ENCODE peak calls at places on chromosomes 4 and X, in nine cellular contexts. C is effector CD4-positive, alpha-beta T cell; T is iPS DF 6.9; K is naive B cell; G is stimulated activated CD4-positive, alpha-beta T cell treated with anti-CD3 and anti-CD28 coated beads, Interleukin-1b, Interleukin-23, amount 100 ng/mL, for 1 hour; B is endothelial cell; D is M059J; W is posterior cingulate gyrus; X is AG10803. E is an unnamed sample.

GRCh38 chr4:175290401-175290800 is 372.2 kb downstream of the ADAM29 start:
- DNase-seq in C (no peak), T (no peak), K (no peak), G (no peak), B (no peak), D (peak), W (no peak), X (peak), E (no peak)

GRCh38 chr4:56575820-56576429 is 70.3 kb downstream of the ARL9 start:
- DNase-seq in C (no peak), T (no peak), K (no peak), G (no peak), B (no peak), D (peak), W (no peak), X (peak), E (peak)

GRCh38 chrX:153911798-153912197 is 7.3 kb downstream of the AVPR2 start:
- DNase-seq in C (no peak), T (no peak), K (no peak), G (no peak), B (no peak), D (no peak), W (no peak), X (no peak), E (no peak)

GRCh38 chr4:52659722-52660261 is 691 bp upstream of the USP46 start:
- DNase-seq in C (no peak), T (no peak), K (no peak), G (no peak), B (peak), D (no peak), W (peak), X (peak), E (peak)

GRCh38 chr4:88291003-88291402 is 6.6 kb upstream of the PPM1K start:
- DNase-seq in C (no peak), T (no peak), K (no peak), G (no peak), B (no peak), D (peak), W (no peak), X (no peak), E (peak)

GRCh38 chrX:17413228-17413627 is 38.2 kb downstream of the NHS start:
- DNase-seq in C (no peak), T (no peak), K (no peak), G (no peak), B (no peak), D (peak), W (no peak), X (peak), E (peak)

GRCh38 chrX:2536974-2537373 is 36.2 kb upstream of the DHRSX start:
- DNase-seq in C (no peak), T (no peak), K (no peak), G (no peak), B (no peak), D (no peak), W (no peak), X (no peak), E (no peak)

GRCh38 chrX:155334486-155335316 is at the start of gene CLIC2:
- DNase-seq in C (no peak), T (no peak), K (no peak), G (no peak), B (no peak), D (peak), W (no peak), X (peak), E (peak)

GRCh38 chrX:39816871-39817731 is 280.7 kb downstream of the BCOR start:
- DNase-seq in C (no peak), T (peak), K (no peak), G (no peak), B (no peak), D (peak), W (peak), X (peak), E (peak)

GRCh38 chrX:22950278-22951266 is 49.2 kb upstream of the DDX53 start:
- DNase-seq in C (no peak), T (no peak), K (no peak), G (no peak), B (no peak), D (peak), W (no peak), X (peak), E (peak)

GRCh38 chr4:177660223-177660622 is 218.0 kb upstream of the AGA start:
- DNase-seq in C (no peak), T (no peak), K (no peak), G (no peak), B (no peak), D (no peak), W (no peak), X (no peak), E (no peak)

GRCh38 chr4:186829740-186830449 is 106.2 kb upstream of the FAT1 start:
- DNase-seq in C (no peak), T (no peak), K (no peak), G (no peak), B (no peak), D (peak), W (no peak), X (peak), E (peak)